ENCODE peak calls at places on chromosome 11, in seven cellular contexts. One of them, this sample, is unnamed.

GRCh38 chr11:13010737-13011342 is 1.7 kb downstream of the RASSF10 start:
- DNase-seq in fibroblast of lung: no peak
- DNase-seq in HAP-1: no peak
- DNase-seq in lung: peak
- DNase-seq in hippocampal formation: no peak
- DNase-seq in left ventricle myocardium inferior: no peak
- DNase-seq in NCI-H524: no peak
- DNase-seq in this sample: no peak

GRCh38 chr11:28981331-28981865 is 873.2 kb downstream of the METTL15 start:
- DNase-seq in left ventricle myocardium inferior: no peak
- DNase-seq in HAP-1: no peak
- DNase-seq in NCI-H524: no peak
- DNase-seq in hippocampal formation: no peak
- DNase-seq in lung: no peak
- DNase-seq in fibroblast of lung: peak
- DNase-seq in this sample: no peak

GRCh38 chr11:130315354-130315970 is 745 bp upstream of the ZBTB44 start:
- DNase-seq in fibroblast of lung: no peak
- DNase-seq in NCI-H524: no peak
- DNase-seq in HAP-1: no peak
- DNase-seq in hippocampal formation: no peak
- DNase-seq in lung: peak
- DNase-seq in left ventricle myocardium inferior: peak
- DNase-seq in this sample: peak

GRCh38 chr11:10809373-10810199 is 860 bp upstream of the EIF4G2 start:
- DNase-seq in hippocampal formation: no peak
- DNase-seq in lung: no peak
- DNase-seq in NCI-H524: peak
- DNase-seq in HAP-1: peak
- DNase-seq in left ventricle myocardium inferior: no peak
- DNase-seq in fibroblast of lung: peak
- DNase-seq in this sample: no peak

GRCh38 chr11:94879006-94879405 is 94.3 kb downstream of the CWC15 start:
- DNase-seq in left ventricle myocardium inferior: no peak
- DNase-seq in fibroblast of lung: no peak
- DNase-seq in hippocampal formation: no peak
- DNase-seq in lung: peak
- DNase-seq in HAP-1: no peak
- DNase-seq in NCI-H524: no peak
- DNase-seq in this sample: no peak

GRCh38 chr11:10758959-10759358 is 7.9 kb downstream of the CTR9 start:
- DNase-seq in lung: no peak
- DNase-seq in HAP-1: peak
- DNase-seq in NCI-H524: no peak
- DNase-seq in hippocampal formation: no peak
- DNase-seq in fibroblast of lung: no peak
- DNase-seq in left ventricle myocardium inferior: no peak
- DNase-seq in this sample: no peak

GRCh38 chr11:64537876-64538275 is 53.1 kb upstream of the SLC22A12 start:
- DNase-seq in left ventricle myocardium inferior: no peak
- DNase-seq in fibroblast of lung: no peak
- DNase-seq in lung: no peak
- DNase-seq in hippocampal formation: no peak
- DNase-seq in HAP-1: no peak
- DNase-seq in NCI-H524: no peak
- DNase-seq in this sample: no peak

GRCh38 chr11:554824-555499 is 5.6 kb downstream of the LMNTD2 start:
- DNase-seq in lung: peak
- DNase-seq in HAP-1: peak
- DNase-seq in fibroblast of lung: peak
- DNase-seq in hippocampal formation: no peak
- DNase-seq in left ventricle myocardium inferior: peak
- DNase-seq in NCI-H524: peak
- DNase-seq in this sample: peak

GRCh38 chr11:59273008-59273841 is 60.5 kb upstream of the MPEG1 start:
- DNase-seq in fibroblast of lung: no peak
- DNase-seq in lung: no peak
- DNase-seq in left ventricle myocardium inferior: no peak
- DNase-seq in hippocampal formation: no peak
- DNase-seq in HAP-1: no peak
- DNase-seq in NCI-H524: no peak
- DNase-seq in this sample: no peak

GRCh38 chr11:47886096-47886495 is 37.9 kb upstream of the NUP160 start:
- DNase-seq in hippocampal formation: no peak
- DNase-seq in lung: peak
- DNase-seq in left ventricle myocardium inferior: no peak
- DNase-seq in NCI-H524: no peak
- DNase-seq in HAP-1: no peak
- DNase-seq in fibroblast of lung: peak
- DNase-seq in this sample: peak

GRCh38 chr11:14300661-14301304 is 58.2 kb downstream of the RRAS2 start:
- DNase-seq in left ventricle myocardium inferior: no peak
- DNase-seq in HAP-1: peak
- DNase-seq in fibroblast of lung: peak
- DNase-seq in lung: peak
- DNase-seq in NCI-H524: peak
- DNase-seq in hippocampal formation: peak
- DNase-seq in this sample: peak

GRCh38 chr11:57417056-57417455 is 9.9 kb downstream of the SLC43A3 start:
- DNase-seq in NCI-H524: no peak
- DNase-seq in HAP-1: no peak
- DNase-seq in left ventricle myocardium inferior: no peak
- DNase-seq in hippocampal formation: no peak
- DNase-seq in fibroblast of lung: peak
- DNase-seq in lung: no peak
- DNase-seq in this sample: peak

GRCh38 chr11:108319541-108320145 is 96.8 kb downstream of the ATM start:
- DNase-seq in hippocampal formation: no peak
- DNase-seq in NCI-H524: no peak
- DNase-seq in fibroblast of lung: no peak
- DNase-seq in lung: no peak
- DNase-seq in left ventricle myocardium inferior: no peak
- DNase-seq in HAP-1: no peak
- DNase-seq in this sample: no peak

GRCh38 chr11:27296406-27296994 is 66.5 kb downstream of the CCDC34 start:
- DNase-seq in hippocampal formation: no peak
- DNase-seq in HAP-1: peak
- DNase-seq in fibroblast of lung: peak
- DNase-seq in NCI-H524: peak
- DNase-seq in left ventricle myocardium inferior: no peak
- DNase-seq in lung: no peak
- DNase-seq in this sample: no peak

GRCh38 chr11:124069429-124070401 is 28.6 kb upstream of the OR10G7 start:
- DNase-seq in hippocampal formation: peak
- DNase-seq in left ventricle myocardium inferior: no peak
- DNase-seq in lung: peak
- DNase-seq in fibroblast of lung: peak
- DNase-seq in HAP-1: peak
- DNase-seq in NCI-H524: peak
- DNase-seq in this sample: no peak

GRCh38 chr11:133906241-133906640 is 50.5 kb downstream of the IGSF9B start:
- DNase-seq in lung: no peak
- DNase-seq in HAP-1: no peak
- DNase-seq in fibroblast of lung: no peak
- DNase-seq in hippocampal formation: no peak
- DNase-seq in NCI-H524: no peak
- DNase-seq in left ventricle myocardium inferior: no peak
- DNase-seq in this sample: no peak

GRCh38 chr11:128790200-128790599 is 76.9 kb downstream of the KCNJ1 start:
- DNase-seq in lung: no peak
- DNase-seq in left ventricle myocardium inferior: peak
- DNase-seq in HAP-1: peak
- DNase-seq in hippocampal formation: peak
- DNase-seq in NCI-H524: no peak
- DNase-seq in fibroblast of lung: peak
- DNase-seq in this sample: no peak

GRCh38 chr11:405323-405975 is 9.3 kb downstream of the SIGIRR start:
- DNase-seq in left ventricle myocardium inferior: peak
- DNase-seq in NCI-H524: no peak
- DNase-seq in HAP-1: no peak
- DNase-seq in lung: no peak
- DNase-seq in fibroblast of lung: peak
- DNase-seq in hippocampal formation: peak
- DNase-seq in this sample: peak

GRCh38 chr11:58276151-58276550 is 8.1 kb upstream of the OR10W1 start:
- DNase-seq in lung: no peak
- DNase-seq in NCI-H524: no peak
- DNase-seq in hippocampal formation: no peak
- DNase-seq in fibroblast of lung: no peak
- DNase-seq in HAP-1: no peak
- DNase-seq in left ventricle myocardium inferior: no peak
- DNase-seq in this sample: no peak

GRCh38 chr11:113906038-113906437 is 1.4 kb downstream of the HTR3B start:
- DNase-seq in fibroblast of lung: peak
- DNase-seq in left ventricle myocardium inferior: no peak
- DNase-seq in hippocampal formation: no peak
- DNase-seq in HAP-1: peak
- DNase-seq in lung: no peak
- DNase-seq in NCI-H524: no peak
- DNase-seq in this sample: no peak